ENCODE peak calls at places on chromosomes 12 and 14, in four cellular contexts. D is upper lobe of left lung; H is AG09319; X is CD8-positive, alpha-beta T cell. N is an unnamed sample.

GRCh38 chr14:72864712-72865365 is 29.1 kb downstream of the DPF3 start:
- DNase-seq in D (no peak), X (no peak), H (no peak), N (no peak)

GRCh38 chr14:35571598-35571997 is 37.6 kb downstream of the INSM2 start:
- DNase-seq in D (no peak), H (no peak), X (no peak), N (no peak)

GRCh38 chr14:88919502-88919901 is 95.1 kb downstream of the TTC8 start:
- DNase-seq in X (no peak), H (no peak), D (no peak), N (no peak)

GRCh38 chr12:125053821-125054220 is 11.4 kb upstream of the AACS start:
- DNase-seq in X (no peak), H (no peak), D (no peak), N (no peak)

GRCh38 chr14:49189381-49189780 is 396.8 kb downstream of the RPS29 start:
- DNase-seq in X (no peak), D (no peak), H (no peak), N (no peak)

GRCh38 chr14:37985826-37986470 is 221.8 kb upstream of the SSTR1 start:
- DNase-seq in H (no peak), X (peak; percentile 61), D (peak; percentile 28), N (no peak)

GRCh38 chr14:58992935-58993334 is 195.5 kb upstream of the DAAM1 start:
- DNase-seq in H (no peak), X (no peak), D (no peak), N (no peak)

GRCh38 chr12:52531563-52532300 is 11.5 kb upstream of the KRT5 start:
- DNase-seq in H (no peak), D (peak; percentile 33), X (no peak), N (no peak)

GRCh38 chr12:43776498-43776897 is 17.7 kb downstream of the IRAK4 start:
- DNase-seq in D (no peak), H (no peak), X (no peak), N (no peak)

GRCh38 chr14:58465425-58465824 is 37.9 kb downstream of the KIAA0586 start:
- DNase-seq in H (no peak), D (no peak), X (no peak), N (no peak)

GRCh38 chr14:50520947-50521815 is 11.2 kb downstream of the MAP4K5 start:
- DNase-seq in H (peak; percentile 34), D (no peak), X (peak; percentile 15), N (no peak)

GRCh38 chr14:26765768-26766550 is 168.1 kb upstream of the NOVA1 start:
- DNase-seq in X (no peak), H (peak; percentile 88), D (peak; percentile 25), N (no peak)

GRCh38 chr14:20332946-20333782 is at the start of gene CCNB1IP1:
- DNase-seq in X (peak; percentile 43), D (peak; percentile 69), H (peak; percentile 51), N (no peak)

GRCh38 chr12:108514973-108515814 is at the start of gene FICD:
- DNase-seq in X (peak; percentile 99), D (peak; percentile 100), H (peak; percentile 89), N (peak; percentile 99)
- TF ChIP-seq CTCF in X (no peak), D (no peak), H (no peak), N (no peak)

GRCh38 chr12:68374315-68374982 is 42.3 kb upstream of the MDM1 start:
- DNase-seq in D (no peak), X (no peak), H (no peak), N (no peak)
- TF ChIP-seq CTCF in D (no peak), X (no peak), H (no peak), N (no peak)

DNA sequence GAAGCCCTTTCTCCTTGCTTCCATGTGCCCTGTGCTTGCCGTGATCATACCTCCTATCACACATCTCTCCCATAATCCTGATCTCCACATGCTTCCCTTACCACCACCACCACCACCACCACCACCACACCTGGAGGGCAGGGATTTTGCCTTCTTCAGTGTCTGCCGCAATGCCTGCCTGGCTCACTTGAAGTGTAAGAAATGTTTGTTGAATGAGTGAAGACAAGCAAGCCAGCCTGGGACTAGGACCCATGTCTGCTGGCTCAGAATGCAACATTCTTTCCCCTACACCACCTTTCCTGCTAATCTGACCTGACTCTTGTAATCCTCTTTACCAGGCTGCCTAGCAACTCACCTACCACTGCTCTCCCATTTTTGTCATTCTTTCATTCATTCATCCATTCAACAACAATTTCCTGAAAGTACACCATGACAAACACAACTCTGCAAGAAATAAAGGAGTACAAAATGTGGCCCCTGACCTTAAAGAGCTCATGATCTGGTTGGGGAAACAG is 3.5 kb upstream of the NID2 start:
- DNase-seq in X (no peak), H (no peak), D (no peak), N (no peak)
- TF ChIP-seq CTCF in X (no peak), H (no peak), D (no peak), N (no peak)

GRCh38 chr14:96756745-96757144 is 40.4 kb upstream of the VRK1 start:
- DNase-seq in X (no peak), H (no peak), D (no peak), N (no peak)
- TF ChIP-seq CTCF in X (no peak), H (no peak), D (no peak), N (no peak)

DNA sequence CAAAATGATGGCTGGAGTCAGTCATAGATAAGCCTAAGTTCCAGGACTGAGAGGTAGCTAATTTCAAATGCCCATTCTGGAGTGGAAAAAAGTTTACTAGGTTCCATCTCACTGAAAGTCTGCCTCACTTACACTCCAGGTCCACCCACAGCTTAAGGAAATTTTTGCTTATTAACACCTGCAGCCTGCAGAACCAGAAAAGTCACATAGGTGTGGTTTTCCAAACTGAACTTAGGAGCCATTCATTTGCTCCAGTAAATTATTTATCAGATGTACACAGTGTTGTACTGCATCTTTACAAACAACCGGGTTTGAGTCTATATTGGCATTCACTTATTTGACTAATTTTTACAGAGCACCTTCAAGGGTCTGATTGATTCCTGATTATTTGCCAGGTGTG is 157.4 kb upstream of the ARID2 start:
- DNase-seq in H (no peak), D (no peak), X (no peak), N (no peak)
- TF ChIP-seq CTCF in H (no peak), D (no peak), X (no peak), N (no peak)

DNA sequence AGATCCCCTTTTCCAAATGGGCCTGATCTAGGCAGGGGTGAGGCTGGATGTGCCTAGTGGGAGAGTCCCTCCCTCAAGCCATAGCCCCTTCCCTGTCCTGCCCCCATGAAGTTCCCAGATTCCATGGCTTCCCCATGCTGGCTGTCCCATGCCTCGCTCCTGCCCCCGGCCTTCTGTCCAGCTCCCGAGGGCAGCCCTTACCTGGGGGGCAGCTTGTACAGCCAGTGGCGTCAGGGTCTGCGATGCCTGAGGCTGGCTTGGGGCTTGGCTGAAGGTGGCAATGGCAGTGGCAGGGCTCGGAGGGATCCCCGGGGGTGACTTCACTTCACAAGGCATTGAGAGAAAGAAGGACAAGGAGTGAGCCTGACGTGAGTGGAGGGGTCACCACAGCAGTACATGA is 18.3 kb downstream of the POU6F1 start:
- DNase-seq in H (no peak), X (no peak), D (no peak), N (no peak)
- TF ChIP-seq CTCF in H (no peak), X (no peak), D (no peak), N (no peak)

GRCh38 chr14:44154889-44155288 is 352.2 kb downstream of the FSCB start:
- DNase-seq in D (no peak), H (no peak), X (no peak), N (no peak)

GRCh38 chr14:44151120-44151519 is 356.0 kb downstream of the FSCB start:
- DNase-seq in H (no peak), X (no peak), D (no peak), N (no peak)

GRCh38 chr14:44154446-44154845 is 352.6 kb downstream of the FSCB start:
- DNase-seq in D (no peak), H (no peak), X (no peak), N (no peak)

DNA sequence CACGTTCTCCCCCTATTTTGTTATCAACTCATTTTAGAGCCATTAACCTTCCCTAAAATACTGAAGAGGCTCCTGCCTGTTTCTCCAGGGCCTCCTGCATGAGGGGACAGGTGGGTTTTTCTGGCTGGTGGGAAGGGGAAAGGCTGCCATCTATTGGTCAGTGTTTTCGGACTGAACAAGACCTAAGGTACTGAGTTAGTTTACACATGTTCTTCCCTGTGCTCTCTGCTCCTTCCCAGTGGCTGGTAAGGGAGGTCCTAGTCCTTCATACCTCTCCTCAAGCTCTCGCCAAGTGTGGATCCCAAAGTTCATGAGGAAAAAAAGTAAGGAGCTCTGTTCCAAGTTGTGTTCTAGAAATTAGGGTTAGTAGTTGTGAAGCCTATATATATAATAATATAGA is 357.5 kb downstream of the FSCB start:
- DNase-seq in D (no peak), H (no peak), X (no peak), N (peak; percentile 64)
- TF ChIP-seq CTCF in D (no peak), H (no peak), X (no peak), N (peak; percentile 70)

GRCh38 chr12:99250091-99250490 is 397.5 kb upstream of the GARIN6 start:
- DNase-seq in D (no peak), X (no peak), H (no peak), N (no peak)

GRCh38 chr12:99249543-99249942 is 398.0 kb upstream of the GARIN6 start:
- DNase-seq in H (no peak), X (no peak), D (no peak), N (no peak)

GRCh38 chr12:99257672-99258071 is 389.9 kb upstream of the GARIN6 start:
- DNase-seq in X (no peak), D (no peak), H (no peak), N (no peak)

DNA sequence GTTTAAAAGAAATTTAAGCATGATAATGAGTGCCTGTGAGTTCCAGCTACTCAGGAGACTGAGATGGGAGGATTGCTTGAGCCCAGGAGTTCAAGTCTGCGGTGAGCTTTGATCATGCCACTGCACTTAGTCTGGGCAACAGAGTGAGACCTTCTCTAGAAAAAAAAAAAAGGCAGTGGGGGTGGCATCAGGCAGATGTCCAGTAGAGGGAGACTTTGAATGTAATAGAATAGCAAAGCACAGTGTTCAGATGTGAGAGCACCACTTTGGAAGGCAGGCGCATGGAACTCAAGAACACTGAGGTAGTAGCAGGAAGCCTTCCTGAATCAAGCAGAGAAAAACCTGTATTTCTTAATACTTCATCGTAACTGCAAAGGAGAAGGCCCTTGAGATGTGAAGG is 394.5 kb upstream of the GARIN6 start:
- DNase-seq in H (no peak), X (no peak), D (no peak), N (no peak)
- TF ChIP-seq CTCF in H (no peak), X (no peak), D (no peak), N (peak; percentile 59)

GRCh38 chr12:100211698-100212097 is 11.1 kb downstream of the ACTR6 start:
- DNase-seq in X (no peak), H (no peak), D (no peak), N (no peak)
- TF ChIP-seq CTCF in X (no peak), H (no peak), D (no peak), N (no peak)

N was measured in type B pancreatic cell.